ENCODE peak calls at places on chromosome 6, in five cellular contexts. N is SK-N-SH, Y is stomach, S is K562, D is tibial nerve. K is an unnamed sample.

GRCh38 chr6:14026831-14027539 is 90.6 kb upstream of the CD83 start:
- DNase-seq in N (no peak), Y (no peak), S (no peak), D (no peak), K (no peak)

GRCh38 chr6:16361861-16362260 is 123.5 kb downstream of the GMPR start:
- DNase-seq in N (no peak), Y (no peak), S (no peak), D (no peak), K (no peak)

GRCh38 chr6:167652042-167652700 is 174.5 kb upstream of the AFDN start:
- DNase-seq in N (no peak), Y (no peak), S (no peak), D (no peak), K (no peak)

GRCh38 chr6:43173496-43174262 is 2.6 kb downstream of the SRF start:
- DNase-seq in N (no peak), Y (no peak), S (no peak), D (no peak), K (no peak)

GRCh38 chr6:7138111-7138510 is 30.4 kb downstream of the RREB1 start:
- DNase-seq in N (no peak), Y (no peak), S (no peak), D (no peak), K (no peak)

GRCh38 chr6:2714359-2714895 is 36.3 kb downstream of the MYLK4 start:
- DNase-seq in N (no peak), Y (no peak), S (no peak), D (no peak), K (no peak)

GRCh38 chr6:150169609-150170008 is 26.8 kb downstream of the PPP1R14C start:
- DNase-seq in N (no peak), Y (no peak), S (no peak), D (no peak), K (no peak)

GRCh38 chr6:99348823-99349619 is 453 bp downstream of the FAXC start:
- DNase-seq in N (peak; percentile 81), Y (no peak), S (peak; percentile 19), D (no peak), K (no peak)

GRCh38 chr6:28922841-28923317 is 906 bp downstream of the TRIM27 start:
- DNase-seq in N (peak; percentile 68), Y (peak; percentile 38), S (no peak), D (no peak), K (peak; percentile 52)

GRCh38 chr6:20444786-20445271 is 43.1 kb downstream of the E2F3 start:
- DNase-seq in N (no peak), Y (no peak), S (peak; percentile 61), D (no peak), K (no peak)

GRCh38 chr6:38350220-38350619 is 289.5 kb downstream of the BTBD9 start:
- DNase-seq in N (no peak), Y (no peak), S (no peak), D (no peak), K (no peak)

GRCh38 chr6:111590209-111590955 is 15.3 kb downstream of the TRAF3IP2 start:
- DNase-seq in N (no peak), Y (no peak), S (no peak), D (no peak), K (no peak)

GRCh38 chr6:47245745-47246371 is 63.8 kb downstream of the TNFRSF21 start:
- DNase-seq in N (no peak), Y (no peak), S (no peak), D (no peak), K (no peak)

GRCh38 chr6:103819509-103819908 is 1040.2 kb downstream of the HACE1 start:
- DNase-seq in N (no peak), Y (no peak), S (no peak), D (no peak), K (no peak)

GRCh38 chr6:130447374-130447773 is 81.6 kb downstream of the TMEM200A start:
- DNase-seq in N (no peak), Y (no peak), S (no peak), D (no peak), K (no peak)

GRCh38 chr6:17280552-17281090 is 540 bp upstream of the RBM24 start:
- DNase-seq in N (peak; percentile 66), Y (peak; percentile 30), S (no peak), D (no peak), K (peak; percentile 38)

GRCh38 chr6:39339557-39340555 is 17.4 kb upstream of the KCNK16 start:
- DNase-seq in N (no peak), Y (peak; percentile 48), S (no peak), D (no peak), K (no peak)

GRCh38 chr6:153957409-153957808 is 81.6 kb upstream of the OPRM1 start:
- DNase-seq in N (no peak), Y (no peak), S (no peak), D (no peak), K (no peak)

GRCh38 chr6:63634630-63635029 is 972 bp upstream of the PHF3 start:
- DNase-seq in N (no peak), Y (no peak), S (no peak), D (no peak), K (no peak)

GRCh38 chr6:131949615-131949908 is 1.6 kb downstream of the CCN2 start:
- DNase-seq in N (no peak), Y (no peak), S (no peak), D (no peak), K (no peak)

GRCh38 chr6:170058878-170059485 is 231.9 kb downstream of the DLL1 start:
- DNase-seq in N (no peak), Y (peak; percentile 16), S (no peak), D (no peak), K (peak; percentile 4)

GRCh38 chr6:84892666-84893065 is 128.3 kb upstream of the TBX18 start:
- DNase-seq in N (no peak), Y (no peak), S (no peak), D (no peak), K (no peak)

GRCh38 chr6:80540700-80541099 is 434.2 kb downstream of the BCKDHB start:
- DNase-seq in N (no peak), Y (no peak), S (no peak), D (no peak), K (no peak)
- H3K4me1 ChIP-seq in N (no peaks in the 10 kb centered on the region), Y (no peaks in the 10 kb centered on the region), S (no peaks in the 10 kb centered on the region), D (no peaks in the 10 kb centered on the region), K (no peaks in the 10 kb centered on the region)

GRCh38 chr6:5468586-5468985 is 207.3 kb downstream of the FARS2 start:
- DNase-seq in N (no peak), Y (no peak), S (no peak), D (no peak), K (no peak)

GRCh38 chr6:5469101-5469846 is 208.0 kb downstream of the FARS2 start:
- DNase-seq in N (no peak), Y (no peak), S (no peak), D (no peak), K (no peak)

GRCh38 chr6:5472583-5472982 is 211.3 kb downstream of the FARS2 start:
- DNase-seq in N (no peak), Y (no peak), S (no peak), D (no peak), K (no peak)

GRCh38 chr6:5471044-5471443 is 209.7 kb downstream of the FARS2 start:
- DNase-seq in N (peak; percentile 66), Y (peak; percentile 64), S (peak; percentile 51), D (peak; percentile 40), K (peak; percentile 44)

DNA sequence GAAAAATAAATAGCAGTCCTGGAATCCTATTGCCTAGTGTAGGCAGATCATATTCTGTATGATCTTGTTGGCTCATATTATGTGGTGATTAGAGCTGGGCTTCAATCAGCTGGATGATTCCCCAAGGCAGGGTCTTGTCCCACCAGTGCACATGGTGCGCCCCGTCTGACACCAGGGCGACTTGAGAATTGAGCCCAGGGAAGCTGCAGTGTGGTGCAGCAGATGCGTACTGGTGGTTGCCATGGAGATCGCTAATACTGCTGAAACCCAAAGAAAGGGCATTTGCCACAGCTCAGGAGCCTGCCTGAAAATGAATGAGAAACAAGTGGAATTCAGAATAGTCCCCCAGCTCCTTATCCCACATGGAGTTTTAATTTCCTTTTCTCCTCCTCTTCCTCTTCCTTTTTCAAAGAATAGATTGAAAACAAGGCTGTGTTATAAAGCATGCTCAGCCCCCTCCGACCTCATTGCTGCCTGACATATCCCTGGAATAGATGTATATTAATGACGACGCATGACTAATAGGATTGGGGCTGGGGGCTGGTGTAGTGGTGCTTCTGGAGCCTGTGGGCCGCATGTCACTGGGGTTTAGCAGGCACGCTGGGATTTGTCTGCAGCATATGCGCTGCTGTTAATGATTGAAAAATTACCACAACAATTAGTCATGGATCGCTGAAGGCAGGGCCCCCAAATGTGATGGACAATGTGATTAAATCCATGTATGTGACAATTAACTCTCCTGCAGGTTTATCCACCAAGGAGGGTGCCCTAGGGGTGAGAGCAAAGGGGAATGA is 210.5 kb downstream of the FARS2 start:
- DNase-seq in N (peak; percentile 50), Y (no peak), S (no peak), D (no peak), K (no peak)
- TF ChIP-seq EP300 in N (peak; percentile 21), Y (no peak), S (no peak), D (no peak), K (no peak)

DNA sequence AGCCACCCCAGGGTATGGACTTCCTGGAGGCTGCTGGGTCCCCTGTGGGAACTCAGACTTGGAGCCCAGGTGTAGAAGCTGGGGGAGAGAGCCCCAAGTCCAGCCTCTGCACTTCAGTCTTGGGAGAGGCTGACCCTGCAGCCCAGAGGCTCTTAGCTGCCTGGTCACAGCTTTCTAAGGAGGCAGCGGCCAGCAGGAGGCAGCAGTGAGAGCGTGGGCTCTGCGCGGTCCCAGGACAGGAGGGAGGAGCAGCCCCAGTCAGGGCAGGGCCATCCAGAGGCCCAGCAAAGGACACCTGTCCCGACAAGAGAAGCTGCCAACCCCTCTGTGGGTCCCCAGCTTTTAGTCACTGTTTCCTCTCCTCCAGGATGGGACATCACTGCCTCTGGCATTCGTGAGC is 9.4 kb downstream of the TREML2 start:
- DNase-seq in N (peak; percentile 48), Y (no peak), S (peak; percentile 76), D (no peak), K (peak; percentile 15)
- TF ChIP-seq CTCF in N (peak; percentile 42), Y (no peak), S (peak; percentile 83), D (no peak), K (no peak)

GRCh38 chr6:52729594-52729993 is 33.7 kb downstream of the GSTA2 start:
- DNase-seq in N (no peak), Y (no peak), S (no peak), D (no peak), K (no peak)
- H3K4me1 ChIP-seq in N (no peaks in the 10 kb centered on the region), Y (peaks cover 13% of the 10 kb centered on the region), S (peaks cover 28% of the 10 kb centered on the region), D (no peaks in the 10 kb centered on the region), K (peaks cover 15% of the 10 kb centered on the region)

DNA sequence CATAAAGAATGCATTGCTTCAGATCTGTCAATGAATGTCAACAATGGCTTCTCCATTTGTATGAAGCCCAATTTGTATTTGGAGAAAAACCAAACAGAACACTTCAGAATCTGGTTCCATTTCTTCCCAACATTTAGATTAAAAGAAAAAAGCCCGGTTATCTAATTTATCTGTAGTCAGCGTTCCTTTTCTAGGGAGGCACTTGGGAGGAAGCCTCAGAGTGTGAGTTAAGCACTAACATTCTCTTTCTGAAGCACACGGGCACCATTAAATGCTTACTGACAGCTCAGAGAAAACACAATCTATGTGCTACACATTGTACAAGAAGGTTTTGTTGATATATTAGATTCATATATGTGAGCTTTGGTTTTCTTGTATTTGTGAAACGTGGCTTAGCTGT is 311.1 kb upstream of the AGPAT4 start:
- DNase-seq in N (no peak), Y (no peak), S (no peak), D (no peak), K (no peak)
- TF ChIP-seq EP300 in N (no peak), Y (no peak), S (no peak), D (no peak), K (no peak)

K was measured in transverse colon.